ENCODE peak calls at places on chromosomes 11 and 22, in five cellular contexts. Z is NCI-H1105; L is neuronal stem cell; A is upper lobe of right lung; M is stimulated activated CD4-positive, alpha-beta T cell treated with anti-CD3 and anti-CD28 coated beads, Interleukin-2, amount 100 ng/mL, for 48 hours. G is an unnamed sample.

GRCh38 chr11:37926772-37927171 is 1328.7 kb upstream of the RAG2 start:
- DNase-seq in Z (no peak), L (no peak), A (no peak), M (no peak), G (no peak)

GRCh38 chr11:117045196-117045595 is 53.0 kb downstream of the SIK3 start:
- DNase-seq in Z (no peak), L (no peak), A (no peak), M (no peak), G (no peak)

GRCh38 chr22:43845981-43846380 is 16.3 kb downstream of the SULT4A1 start:
- DNase-seq in Z (no peak), L (no peak), A (peak), M (no peak), G (no peak)

GRCh38 chr11:3202759-3203158 is 15.9 kb downstream of the MRGPRG start:
- DNase-seq in Z (no peak), L (no peak), A (peak), M (no peak), G (no peak)

GRCh38 chr11:83970061-83970671 is 684.0 kb upstream of the CCDC90B start:
- DNase-seq in Z (no peak), L (no peak), A (no peak), M (no peak), G (no peak)

GRCh38 chr11:871472-871871 is 28.8 kb downstream of the TSPAN4 start:
- DNase-seq in Z (no peak), L (no peak), A (no peak), M (no peak), G (no peak)

GRCh38 chr11:1567052-1567720 is 4.9 kb downstream of the DUSP8 start:
- DNase-seq in Z (no peak), L (no peak), A (no peak), M (no peak), G (no peak)

GRCh38 chr11:32395127-32395526 is 40.2 kb downstream of the WT1 start:
- DNase-seq in Z (no peak), L (no peak), A (no peak), M (no peak), G (no peak)

GRCh38 chr11:22521226-22521625 is 104.4 kb downstream of the FANCF start:
- DNase-seq in Z (no peak), L (no peak), A (no peak), M (no peak), G (peak)

GRCh38 chr11:65868076-65868667 is 4.4 kb downstream of the EFEMP2 start:
- DNase-seq in Z (peak), L (peak), A (no peak), M (no peak), G (no peak)

GRCh38 chr11:29320196-29320595 is 696.6 kb downstream of the KCNA4 start:
- DNase-seq in Z (no peak), L (no peak), A (no peak), M (no peak), G (no peak)

GRCh38 chr11:18188796-18189195 is 16.2 kb downstream of the MRGPRX4 start:
- DNase-seq in Z (no peak), L (no peak), A (no peak), M (no peak), G (no peak)